ENCODE peak calls at places on chromosomes 2 and 18, in eight cellular contexts. One of them, this sample, is unnamed.

GRCh38 chr18:74869904-74870863 is 272.5 kb downstream of the ZNF407 start:
- DNase-seq in body of pancreas: no peak
- DNase-seq in fibroblast of lung: peak
- DNase-seq in foreskin keratinocyte: no peak
- DNase-seq in AG04450: no peak
- DNase-seq in gastrocnemius medialis: no peak
- DNase-seq in keratinocyte: no peak
- DNase-seq in GM23338: no peak
- DNase-seq in this sample: no peak

GRCh38 chr18:47881752-47882455 is 48.6 kb downstream of the SMAD2 start:
- DNase-seq in body of pancreas: no peak
- DNase-seq in fibroblast of lung: peak
- DNase-seq in foreskin keratinocyte: peak
- DNase-seq in AG04450: peak
- DNase-seq in gastrocnemius medialis: no peak
- DNase-seq in keratinocyte: peak
- DNase-seq in GM23338: no peak
- DNase-seq in this sample: no peak

GRCh38 chr18:36601316-36601715 is 227.5 kb downstream of the TPGS2 start:
- DNase-seq in body of pancreas: no peak
- DNase-seq in fibroblast of lung: no peak
- DNase-seq in foreskin keratinocyte: no peak
- DNase-seq in AG04450: no peak
- DNase-seq in gastrocnemius medialis: no peak
- DNase-seq in keratinocyte: no peak
- DNase-seq in GM23338: no peak
- DNase-seq in this sample: no peak

GRCh38 chr18:22318745-22319407 is 98.8 kb downstream of the CTAGE1 start:
- DNase-seq in body of pancreas: no peak
- DNase-seq in fibroblast of lung: peak
- DNase-seq in foreskin keratinocyte: no peak
- DNase-seq in AG04450: no peak
- DNase-seq in gastrocnemius medialis: no peak
- DNase-seq in keratinocyte: no peak
- DNase-seq in GM23338: no peak
- DNase-seq in this sample: no peak

GRCh38 chr2:56240210-56240609 is 56.4 kb downstream of the CCDC85A start:
- DNase-seq in body of pancreas: no peak
- DNase-seq in fibroblast of lung: no peak
- DNase-seq in foreskin keratinocyte: no peak
- DNase-seq in AG04450: no peak
- DNase-seq in gastrocnemius medialis: no peak
- DNase-seq in keratinocyte: no peak
- DNase-seq in GM23338: no peak
- DNase-seq in this sample: no peak

GRCh38 chr2:19070866-19071265 is 287.6 kb downstream of the OSR1 start:
- DNase-seq in body of pancreas: no peak
- DNase-seq in fibroblast of lung: peak
- DNase-seq in foreskin keratinocyte: no peak
- DNase-seq in AG04450: no peak
- DNase-seq in gastrocnemius medialis: no peak
- DNase-seq in keratinocyte: no peak
- DNase-seq in GM23338: no peak
- DNase-seq in this sample: no peak

GRCh38 chr2:241558532-241559488 is at the start of gene BOK:
- DNase-seq in body of pancreas: peak
- DNase-seq in fibroblast of lung: peak
- DNase-seq in foreskin keratinocyte: no peak
- DNase-seq in AG04450: no peak
- DNase-seq in gastrocnemius medialis: no peak
- DNase-seq in keratinocyte: no peak
- DNase-seq in GM23338: peak
- DNase-seq in this sample: peak

GRCh38 chr2:62440281-62440946 is 65.6 kb downstream of the TMEM17 start:
- DNase-seq in body of pancreas: no peak
- DNase-seq in fibroblast of lung: no peak
- DNase-seq in foreskin keratinocyte: no peak
- DNase-seq in AG04450: no peak
- DNase-seq in gastrocnemius medialis: no peak
- DNase-seq in keratinocyte: no peak
- DNase-seq in GM23338: no peak
- DNase-seq in this sample: no peak

GRCh38 chr2:55176094-55176415 is 56.0 kb downstream of the CLHC1 start:
- DNase-seq in body of pancreas: no peak
- DNase-seq in fibroblast of lung: no peak
- DNase-seq in foreskin keratinocyte: no peak
- DNase-seq in AG04450: no peak
- DNase-seq in gastrocnemius medialis: no peak
- DNase-seq in keratinocyte: no peak
- DNase-seq in GM23338: no peak
- DNase-seq in this sample: no peak

GRCh38 chr2:51812138-51812866 is 780.4 kb upstream of the NRXN1 start:
- DNase-seq in body of pancreas: no peak
- DNase-seq in fibroblast of lung: peak
- DNase-seq in foreskin keratinocyte: peak
- DNase-seq in AG04450: peak
- DNase-seq in gastrocnemius medialis: no peak
- DNase-seq in keratinocyte: no peak
- DNase-seq in GM23338: no peak
- DNase-seq in this sample: no peak

GRCh38 chr2:44642123-44642857 is 280.5 kb downstream of the CAMKMT start:
- DNase-seq in body of pancreas: no peak
- DNase-seq in fibroblast of lung: no peak
- DNase-seq in foreskin keratinocyte: no peak
- DNase-seq in AG04450: no peak
- DNase-seq in gastrocnemius medialis: no peak
- DNase-seq in keratinocyte: no peak
- DNase-seq in GM23338: no peak
- DNase-seq in this sample: no peak

GRCh38 chr2:144517825-144518699 is 1.9 kb downstream of the ZEB2 start:
- DNase-seq in body of pancreas: no peak
- DNase-seq in fibroblast of lung: peak
- DNase-seq in foreskin keratinocyte: no peak
- DNase-seq in AG04450: no peak
- DNase-seq in gastrocnemius medialis: no peak
- DNase-seq in keratinocyte: no peak
- DNase-seq in GM23338: peak
- DNase-seq in this sample: no peak

GRCh38 chr2:159285929-159286708 is at the start of gene WDSUB1:
- DNase-seq in body of pancreas: peak
- DNase-seq in fibroblast of lung: peak
- DNase-seq in foreskin keratinocyte: peak
- DNase-seq in AG04450: no peak
- DNase-seq in gastrocnemius medialis: peak
- DNase-seq in keratinocyte: no peak
- DNase-seq in GM23338: peak
- DNase-seq in this sample: peak

GRCh38 chr2:240646061-240646899 is 21.0 kb downstream of the GPR35 start:
- DNase-seq in body of pancreas: no peak
- DNase-seq in fibroblast of lung: no peak
- DNase-seq in foreskin keratinocyte: no peak
- DNase-seq in AG04450: no peak
- DNase-seq in gastrocnemius medialis: no peak
- DNase-seq in keratinocyte: no peak
- DNase-seq in GM23338: no peak
- DNase-seq in this sample: no peak

GRCh38 chr2:224025874-224026273 is 13.2 kb downstream of the SERPINE2 start:
- DNase-seq in body of pancreas: no peak
- DNase-seq in fibroblast of lung: no peak
- DNase-seq in foreskin keratinocyte: no peak
- DNase-seq in AG04450: no peak
- DNase-seq in gastrocnemius medialis: no peak
- DNase-seq in keratinocyte: no peak
- DNase-seq in GM23338: peak
- DNase-seq in this sample: no peak

GRCh38 chr2:216651370-216651881 is 18.2 kb downstream of the IGFBP2 start:
- DNase-seq in body of pancreas: no peak
- DNase-seq in fibroblast of lung: peak
- DNase-seq in foreskin keratinocyte: no peak
- DNase-seq in AG04450: peak
- DNase-seq in gastrocnemius medialis: no peak
- DNase-seq in keratinocyte: no peak
- DNase-seq in GM23338: no peak
- DNase-seq in this sample: no peak

GRCh38 chr2:240965296-240965904 is 33.0 kb upstream of the SNED1 start:
- DNase-seq in body of pancreas: peak
- DNase-seq in fibroblast of lung: no peak
- DNase-seq in foreskin keratinocyte: no peak
- DNase-seq in AG04450: no peak
- DNase-seq in gastrocnemius medialis: no peak
- DNase-seq in keratinocyte: no peak
- DNase-seq in GM23338: no peak
- DNase-seq in this sample: no peak

GRCh38 chr2:27408601-27409320 is 630 bp downstream of the PPM1G start:
- DNase-seq in body of pancreas: no peak
- DNase-seq in fibroblast of lung: peak
- DNase-seq in foreskin keratinocyte: no peak
- DNase-seq in AG04450: no peak
- DNase-seq in gastrocnemius medialis: no peak
- DNase-seq in keratinocyte: no peak
- DNase-seq in GM23338: peak
- DNase-seq in this sample: no peak

GRCh38 chr2:48480526-48480925 is 49.4 kb upstream of the STON1 start:
- DNase-seq in body of pancreas: no peak
- DNase-seq in fibroblast of lung: peak
- DNase-seq in foreskin keratinocyte: no peak
- DNase-seq in AG04450: no peak
- DNase-seq in gastrocnemius medialis: no peak
- DNase-seq in keratinocyte: no peak
- DNase-seq in GM23338: no peak
- DNase-seq in this sample: no peak
- H3K27ac ChIP-seq in body of pancreas: peak
- H3K27ac ChIP-seq in fibroblast of lung: no peak
- H3K27ac ChIP-seq in foreskin keratinocyte: no peak
- H3K27ac ChIP-seq in AG04450: no peak
- H3K27ac ChIP-seq in gastrocnemius medialis: no peak
- H3K27ac ChIP-seq in keratinocyte: no peak
- H3K27ac ChIP-seq in GM23338: no peak
- H3K27ac ChIP-seq in this sample: no peak

DNA sequence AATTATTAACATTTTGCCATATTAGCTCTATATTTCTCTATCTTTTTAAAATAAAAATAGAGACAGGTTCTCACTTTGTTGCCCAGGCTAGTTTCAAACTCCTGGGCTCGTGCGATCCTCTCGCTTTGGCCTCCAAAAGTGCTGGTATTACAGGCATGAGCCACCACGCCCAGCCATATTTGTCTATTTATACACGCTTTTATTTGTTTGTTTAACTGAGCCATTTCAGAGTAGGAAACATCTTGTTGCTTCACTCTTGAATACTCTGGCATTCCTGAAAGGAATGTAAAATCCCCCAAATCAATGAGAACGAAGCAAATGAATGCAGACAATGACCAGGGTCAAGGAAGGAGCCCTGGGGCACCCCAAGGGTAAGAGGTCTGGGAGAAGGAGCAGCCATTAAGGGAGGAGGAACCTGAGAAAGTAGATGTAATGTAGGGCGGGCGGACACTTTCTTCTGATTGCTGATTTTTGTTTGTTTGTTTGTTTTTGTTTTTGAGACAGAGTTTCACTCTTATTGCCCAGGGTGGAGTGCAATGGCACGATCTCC is 31.7 kb upstream of the RAB1A start:
- DNase-seq in body of pancreas: no peak
- DNase-seq in fibroblast of lung: no peak
- DNase-seq in foreskin keratinocyte: no peak
- DNase-seq in AG04450: no peak
- DNase-seq in gastrocnemius medialis: no peak
- DNase-seq in keratinocyte: no peak
- DNase-seq in GM23338: peak
- DNase-seq in this sample: no peak
- H3K27ac ChIP-seq in body of pancreas: no peak
- H3K27ac ChIP-seq in fibroblast of lung: no peak
- H3K27ac ChIP-seq in foreskin keratinocyte: no peak
- H3K27ac ChIP-seq in AG04450: no peak
- H3K27ac ChIP-seq in gastrocnemius medialis: no peak
- H3K27ac ChIP-seq in keratinocyte: no peak
- H3K27ac ChIP-seq in GM23338: no peak
- H3K27ac ChIP-seq in this sample: no peak

GRCh38 chr2:15160602-15161001 is 400.5 kb downstream of the NBAS start:
- DNase-seq in body of pancreas: no peak
- DNase-seq in fibroblast of lung: no peak
- DNase-seq in foreskin keratinocyte: no peak
- DNase-seq in AG04450: peak
- DNase-seq in gastrocnemius medialis: no peak
- DNase-seq in keratinocyte: no peak
- DNase-seq in GM23338: no peak
- DNase-seq in this sample: no peak
- H3K27ac ChIP-seq in body of pancreas: no peak
- H3K27ac ChIP-seq in fibroblast of lung: no peak
- H3K27ac ChIP-seq in foreskin keratinocyte: no peak
- H3K27ac ChIP-seq in AG04450: no peak
- H3K27ac ChIP-seq in gastrocnemius medialis: no peak
- H3K27ac ChIP-seq in keratinocyte: no peak
- H3K27ac ChIP-seq in GM23338: no peak
- H3K27ac ChIP-seq in this sample: no peak

GRCh38 chr2:11239147-11239546 is 83.9 kb downstream of the SLC66A3 start:
- DNase-seq in body of pancreas: no peak
- DNase-seq in fibroblast of lung: no peak
- DNase-seq in foreskin keratinocyte: no peak
- DNase-seq in AG04450: no peak
- DNase-seq in gastrocnemius medialis: no peak
- DNase-seq in keratinocyte: no peak
- DNase-seq in GM23338: no peak
- DNase-seq in this sample: no peak

GRCh38 chr2:11239718-11240462 is 84.6 kb downstream of the SLC66A3 start:
- DNase-seq in body of pancreas: no peak
- DNase-seq in fibroblast of lung: peak
- DNase-seq in foreskin keratinocyte: peak
- DNase-seq in AG04450: no peak
- DNase-seq in gastrocnemius medialis: no peak
- DNase-seq in keratinocyte: no peak
- DNase-seq in GM23338: no peak
- DNase-seq in this sample: no peak

GRCh38 chr2:11235583-11235982 is 80.3 kb downstream of the SLC66A3 start:
- DNase-seq in body of pancreas: no peak
- DNase-seq in fibroblast of lung: no peak
- DNase-seq in foreskin keratinocyte: no peak
- DNase-seq in AG04450: no peak
- DNase-seq in gastrocnemius medialis: no peak
- DNase-seq in keratinocyte: no peak
- DNase-seq in GM23338: no peak
- DNase-seq in this sample: no peak

GRCh38 chr2:11236335-11236734 is 81.1 kb downstream of the SLC66A3 start:
- DNase-seq in body of pancreas: no peak
- DNase-seq in fibroblast of lung: peak
- DNase-seq in foreskin keratinocyte: no peak
- DNase-seq in AG04450: no peak
- DNase-seq in gastrocnemius medialis: no peak
- DNase-seq in keratinocyte: no peak
- DNase-seq in GM23338: no peak
- DNase-seq in this sample: no peak

DNA sequence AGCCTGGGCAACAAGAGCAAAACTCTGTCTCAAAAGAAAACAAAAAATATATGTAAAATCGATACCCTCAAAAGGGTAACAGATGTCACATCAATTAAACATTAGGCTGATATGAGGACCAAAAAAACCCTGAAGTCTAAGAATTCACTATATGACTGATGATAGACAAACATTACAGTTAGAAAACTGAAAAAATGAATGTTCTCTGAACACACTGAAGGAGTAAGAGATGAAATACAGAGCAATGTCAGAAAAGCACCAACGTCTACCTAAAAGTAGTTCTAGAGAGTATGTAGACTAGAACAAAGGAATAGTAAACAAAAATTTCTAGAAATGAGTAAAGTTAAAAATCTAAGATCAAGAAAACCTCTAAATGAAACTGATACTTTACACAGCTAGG is 81.9 kb downstream of the SLC66A3 start:
- DNase-seq in body of pancreas: no peak
- DNase-seq in fibroblast of lung: no peak
- DNase-seq in foreskin keratinocyte: no peak
- DNase-seq in AG04450: no peak
- DNase-seq in gastrocnemius medialis: no peak
- DNase-seq in keratinocyte: no peak
- DNase-seq in GM23338: no peak
- DNase-seq in this sample: no peak
- H3K27ac ChIP-seq in body of pancreas: no peak
- H3K27ac ChIP-seq in fibroblast of lung: no peak
- H3K27ac ChIP-seq in foreskin keratinocyte: no peak
- H3K27ac ChIP-seq in AG04450: no peak
- H3K27ac ChIP-seq in gastrocnemius medialis: no peak
- H3K27ac ChIP-seq in keratinocyte: no peak
- H3K27ac ChIP-seq in GM23338: no peak
- H3K27ac ChIP-seq in this sample: no peak

This sample was measured in substantia nigra.